ENCODE peak calls at places on chromosomes 11 and 22, in six cellular contexts. One of them, this sample, is unnamed.
A peak's percentile ranks its signal among the peaks of the same experiment; 100 is the strongest.

GRCh38 chr22:31288496-31289235 is 3.6 kb downstream of the PIK3IP1 start:
- DNase-seq in activated CD4-positive, alpha-beta T cell treated with anti-CD3 and anti-CD28 coated beads, Interleukin-2, amount 50 U/mL, for 24 hours: no peak
- DNase-seq in stimulated activated CD8-positive, alpha-beta memory T cell treated with anti-CD3 and anti-CD28 coated beads, Interleukin-4, amount 100 ng/mL, for 24 hours: no peak
- DNase-seq in BE2C: no peak
- DNase-seq in T-cell: no peak
- DNase-seq in body of pancreas: no peak
- DNase-seq in this sample: no peak

GRCh38 chr11:102280237-102280833 is 36.9 kb upstream of the BIRC3 start:
- DNase-seq in activated CD4-positive, alpha-beta T cell treated with anti-CD3 and anti-CD28 coated beads, Interleukin-2, amount 50 U/mL, for 24 hours: no peak
- DNase-seq in stimulated activated CD8-positive, alpha-beta memory T cell treated with anti-CD3 and anti-CD28 coated beads, Interleukin-4, amount 100 ng/mL, for 24 hours: no peak
- DNase-seq in BE2C: no peak
- DNase-seq in T-cell: no peak
- DNase-seq in body of pancreas: no peak
- DNase-seq in this sample: no peak

GRCh38 chr11:67367836-67368227 is 5.6 kb downstream of the CLCF1 start:
- DNase-seq in activated CD4-positive, alpha-beta T cell treated with anti-CD3 and anti-CD28 coated beads, Interleukin-2, amount 50 U/mL, for 24 hours: no peak
- DNase-seq in stimulated activated CD8-positive, alpha-beta memory T cell treated with anti-CD3 and anti-CD28 coated beads, Interleukin-4, amount 100 ng/mL, for 24 hours: no peak
- DNase-seq in BE2C: no peak
- DNase-seq in T-cell: no peak
- DNase-seq in body of pancreas: no peak
- DNase-seq in this sample: no peak

GRCh38 chr11:65148657-65149056 is 14.3 kb upstream of the SYVN1 start:
- DNase-seq in activated CD4-positive, alpha-beta T cell treated with anti-CD3 and anti-CD28 coated beads, Interleukin-2, amount 50 U/mL, for 24 hours: no peak
- DNase-seq in stimulated activated CD8-positive, alpha-beta memory T cell treated with anti-CD3 and anti-CD28 coated beads, Interleukin-4, amount 100 ng/mL, for 24 hours: no peak
- DNase-seq in BE2C: no peak
- DNase-seq in T-cell: no peak
- DNase-seq in body of pancreas: no peak
- DNase-seq in this sample: no peak

GRCh38 chr11:92762175-92762574 is 207.3 kb upstream of the MTNR1B start:
- DNase-seq in activated CD4-positive, alpha-beta T cell treated with anti-CD3 and anti-CD28 coated beads, Interleukin-2, amount 50 U/mL, for 24 hours: no peak
- DNase-seq in stimulated activated CD8-positive, alpha-beta memory T cell treated with anti-CD3 and anti-CD28 coated beads, Interleukin-4, amount 100 ng/mL, for 24 hours: no peak
- DNase-seq in BE2C: no peak
- DNase-seq in T-cell: no peak
- DNase-seq in body of pancreas: no peak
- DNase-seq in this sample: no peak

GRCh38 chr11:63837027-63837688 is 1.8 kb upstream of the MARK2 start:
- DNase-seq in activated CD4-positive, alpha-beta T cell treated with anti-CD3 and anti-CD28 coated beads, Interleukin-2, amount 50 U/mL, for 24 hours: peak; percentile 42
- DNase-seq in stimulated activated CD8-positive, alpha-beta memory T cell treated with anti-CD3 and anti-CD28 coated beads, Interleukin-4, amount 100 ng/mL, for 24 hours: peak; percentile 45
- DNase-seq in BE2C: peak; percentile 68
- DNase-seq in T-cell: peak; percentile 75
- DNase-seq in body of pancreas: peak; percentile 89
- DNase-seq in this sample: peak; percentile 46

GRCh38 chr11:94678236-94678635 is 89.9 kb upstream of the AMOTL1 start:
- DNase-seq in activated CD4-positive, alpha-beta T cell treated with anti-CD3 and anti-CD28 coated beads, Interleukin-2, amount 50 U/mL, for 24 hours: no peak
- DNase-seq in stimulated activated CD8-positive, alpha-beta memory T cell treated with anti-CD3 and anti-CD28 coated beads, Interleukin-4, amount 100 ng/mL, for 24 hours: no peak
- DNase-seq in BE2C: no peak
- DNase-seq in T-cell: no peak
- DNase-seq in body of pancreas: no peak
- DNase-seq in this sample: no peak

GRCh38 chr11:3056296-3057068 is 741 bp downstream of the CARS1 start:
- DNase-seq in activated CD4-positive, alpha-beta T cell treated with anti-CD3 and anti-CD28 coated beads, Interleukin-2, amount 50 U/mL, for 24 hours: no peak
- DNase-seq in stimulated activated CD8-positive, alpha-beta memory T cell treated with anti-CD3 and anti-CD28 coated beads, Interleukin-4, amount 100 ng/mL, for 24 hours: no peak
- DNase-seq in BE2C: no peak
- DNase-seq in T-cell: no peak
- DNase-seq in body of pancreas: peak; percentile 48
- DNase-seq in this sample: no peak

GRCh38 chr11:96229354-96229973 is 113.5 kb downstream of the MAML2 start:
- DNase-seq in activated CD4-positive, alpha-beta T cell treated with anti-CD3 and anti-CD28 coated beads, Interleukin-2, amount 50 U/mL, for 24 hours: no peak
- DNase-seq in stimulated activated CD8-positive, alpha-beta memory T cell treated with anti-CD3 and anti-CD28 coated beads, Interleukin-4, amount 100 ng/mL, for 24 hours: no peak
- DNase-seq in BE2C: no peak
- DNase-seq in T-cell: no peak
- DNase-seq in body of pancreas: no peak
- DNase-seq in this sample: no peak

GRCh38 chr22:23163665-23164064 is 16.6 kb upstream of the BCR start:
- DNase-seq in activated CD4-positive, alpha-beta T cell treated with anti-CD3 and anti-CD28 coated beads, Interleukin-2, amount 50 U/mL, for 24 hours: no peak
- DNase-seq in stimulated activated CD8-positive, alpha-beta memory T cell treated with anti-CD3 and anti-CD28 coated beads, Interleukin-4, amount 100 ng/mL, for 24 hours: no peak
- DNase-seq in BE2C: no peak
- DNase-seq in T-cell: no peak
- DNase-seq in body of pancreas: peak; percentile 37
- DNase-seq in this sample: no peak

GRCh38 chr11:63906585-63906984 is 10.4 kb downstream of the RCOR2 start:
- DNase-seq in activated CD4-positive, alpha-beta T cell treated with anti-CD3 and anti-CD28 coated beads, Interleukin-2, amount 50 U/mL, for 24 hours: no peak
- DNase-seq in stimulated activated CD8-positive, alpha-beta memory T cell treated with anti-CD3 and anti-CD28 coated beads, Interleukin-4, amount 100 ng/mL, for 24 hours: peak; percentile 29
- DNase-seq in BE2C: peak; percentile 25
- DNase-seq in T-cell: peak; percentile 70
- DNase-seq in body of pancreas: peak; percentile 50
- DNase-seq in this sample: no peak

GRCh38 chr11:121754603-121755002 is 301.8 kb upstream of the SORL1-AS1 start:
- DNase-seq in activated CD4-positive, alpha-beta T cell treated with anti-CD3 and anti-CD28 coated beads, Interleukin-2, amount 50 U/mL, for 24 hours: no peak
- DNase-seq in stimulated activated CD8-positive, alpha-beta memory T cell treated with anti-CD3 and anti-CD28 coated beads, Interleukin-4, amount 100 ng/mL, for 24 hours: no peak
- DNase-seq in BE2C: no peak
- DNase-seq in T-cell: no peak
- DNase-seq in body of pancreas: no peak
- DNase-seq in this sample: no peak

This sample was measured in activated naive CD8-positive, alpha-beta T cell treated with anti-CD3 and anti-CD28 coated beads, Interleukin-2, amount 50 U/mL, for 16 hours.